ENCODE peak calls at places on chromosomes 2 and 18, in eight cellular contexts. X, G, S, Q, L, U, P and R are unnamed samples.

GRCh38 chr2:212945526-212945925 is 205.9 kb downstream of the IKZF2 start:
- DNase-seq in X (no peak), G (no peak), S (no peak), Q (no peak), L (no peak), U (no peak), P (no peak), R (no peak)

GRCh38 chr2:233085839-233086150 is 25.7 kb downstream of the INPP5D start:
- DNase-seq in X (peak; percentile 28), G (no peak), S (no peak), Q (no peak), L (no peak), U (no peak), P (no peak), R (no peak)

GRCh38 chr18:9951022-9951859 is 37.4 kb downstream of the VAPA start:
- DNase-seq in X (no peak), G (no peak), S (peak; percentile 25), Q (no peak), L (peak; percentile 55), U (peak; percentile 79), P (no peak), R (peak; percentile 59)

GRCh38 chr2:105748564-105748963 is 3.9 kb downstream of the NCK2 start:
- DNase-seq in X (no peak), G (no peak), S (no peak), Q (no peak), L (no peak), U (no peak), P (no peak), R (peak; percentile 40)

GRCh38 chr2:98013407-98014042 is 17.8 kb upstream of the TMEM131 start:
- DNase-seq in X (no peak), G (no peak), S (no peak), Q (no peak), L (no peak), U (peak; percentile 73), P (no peak), R (no peak)

GRCh38 chr2:211881449-211881848 is 657.2 kb downstream of the ERBB4 start:
- DNase-seq in X (no peak), G (no peak), S (no peak), Q (no peak), L (no peak), U (no peak), P (no peak), R (no peak)

GRCh38 chr2:173326806-173327205 is 27.9 kb upstream of the CDCA7 start:
- DNase-seq in X (no peak), G (no peak), S (no peak), Q (no peak), L (no peak), U (peak; percentile 24), P (no peak), R (no peak)

GRCh38 chr2:79876430-79876829 is 363.6 kb downstream of the CTNNA2 start:
- DNase-seq in X (no peak), G (no peak), S (peak; percentile 41), Q (no peak), L (no peak), U (peak; percentile 2), P (no peak), R (peak; percentile 7)

GRCh38 chr2:46385786-46386577 is 88.8 kb downstream of the EPAS1 start:
- DNase-seq in X (peak; percentile 79), G (no peak), S (no peak), Q (no peak), L (no peak), U (peak; percentile 40), P (no peak), R (no peak)

GRCh38 chr2:120979921-120980320 is 244.3 kb downstream of the GLI2 start:
- DNase-seq in X (no peak), G (no peak), S (no peak), Q (no peak), L (no peak), U (no peak), P (no peak), R (no peak)

GRCh38 chr2:38750011-38750792 is 959 bp downstream of the SRSF7 start:
- DNase-seq in X (peak; percentile 78), G (peak; percentile 68), S (peak; percentile 73), Q (peak; percentile 87), L (no peak), U (peak; percentile 19), P (peak; percentile 82), R (peak; percentile 75)

GRCh38 chr2:15155959-15156574 is 405.1 kb downstream of the NBAS start:
- DNase-seq in X (no peak), G (no peak), S (no peak), Q (no peak), L (no peak), U (no peak), P (no peak), R (no peak)

GRCh38 chr18:69250305-69251151 is 150.2 kb upstream of the DOK6 start:
- DNase-seq in X (no peak), G (no peak), S (no peak), Q (no peak), L (no peak), U (peak; percentile 55), P (no peak), R (no peak)

GRCh38 chr18:10926565-10927194 is 222.7 kb downstream of the PIEZO2 start:
- DNase-seq in X (no peak), G (no peak), S (no peak), Q (no peak), L (no peak), U (peak; percentile 68), P (no peak), R (no peak)

GRCh38 chr18:13370995-13371625 is 152.6 kb downstream of the LDLRAD4 start:
- DNase-seq in X (no peak), G (no peak), S (no peak), Q (peak; percentile 66), L (no peak), U (no peak), P (no peak), R (no peak)

GRCh38 chr18:13374468-13375301 is 156.1 kb downstream of the LDLRAD4 start:
- DNase-seq in X (no peak), G (no peak), S (no peak), Q (no peak), L (no peak), U (no peak), P (no peak), R (no peak)

GRCh38 chr18:13371689-13372404 is 153.3 kb downstream of the LDLRAD4 start:
- DNase-seq in X (no peak), G (peak; percentile 75), S (no peak), Q (no peak), L (no peak), U (no peak), P (no peak), R (peak; percentile 81)

GRCh38 chr18:13374096-13374467 is 155.5 kb downstream of the LDLRAD4 start:
- DNase-seq in X (no peak), G (no peak), S (no peak), Q (no peak), L (no peak), U (no peak), P (no peak), R (no peak)

DNA sequence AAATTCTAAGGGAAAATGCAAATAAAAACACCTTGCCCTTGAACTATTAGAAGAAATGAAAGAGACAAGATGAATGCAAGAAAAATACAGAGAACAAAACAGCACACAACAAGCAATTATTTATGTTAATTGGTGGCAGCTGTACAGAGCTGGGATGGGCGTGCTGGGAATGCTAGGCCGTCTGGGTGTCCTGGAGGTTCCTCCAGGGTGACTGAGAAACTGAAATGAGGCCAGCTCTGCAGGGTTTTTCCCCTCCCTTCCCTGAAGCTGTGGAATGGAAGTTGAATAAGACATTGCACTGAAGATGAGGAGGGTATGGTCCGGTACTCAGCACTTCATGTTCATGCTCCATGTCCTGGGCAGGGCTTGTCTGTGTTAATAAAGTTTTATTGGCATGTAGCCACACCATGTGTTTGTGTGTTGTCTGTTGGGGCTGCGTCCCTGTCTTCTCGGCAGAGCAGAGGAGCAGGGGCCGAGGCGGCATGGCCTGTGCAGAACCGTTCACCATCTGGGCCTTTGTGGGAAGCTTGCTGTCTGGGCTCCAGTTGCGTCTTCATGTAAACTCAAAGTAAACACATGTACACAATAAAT is 153.9 kb downstream of the LDLRAD4 start:
- DNase-seq in X (no peak), G (no peak), S (no peak), Q (no peak), L (no peak), U (no peak), P (no peak), R (no peak)
- H3K4me1 ChIP-seq in X (no peaks in the 10 kb centered on the region), G (peaks cover 14% of the 10 kb centered on the region), S (no peaks in the 10 kb centered on the region), Q (peaks cover 2% of the 10 kb centered on the region), L (peaks cover 21% of the 10 kb centered on the region), U (no peaks in the 10 kb centered on the region), P (peaks cover 3% of the 10 kb centered on the region), R (peaks cover 18% of the 10 kb centered on the region)

GRCh38 chr2:96523659-96524481 is 12.7 kb upstream of the ARID5A start:
- DNase-seq in X (no peak), G (no peak), S (no peak), Q (peak; percentile 41), L (no peak), U (peak; percentile 24), P (no peak), R (peak; percentile 42)
- H3K4me1 ChIP-seq in X (peaks cover under 1% of the 10 kb centered on the region), G (no peaks in the 10 kb centered on the region), S (no peaks in the 10 kb centered on the region), Q (no peaks in the 10 kb centered on the region), L (no peaks in the 10 kb centered on the region), U (peaks cover 9% of the 10 kb centered on the region), P (no peaks in the 10 kb centered on the region), R (peaks cover 2% of the 10 kb centered on the region)

GRCh38 chr18:24033644-24034412 is 19.3 kb downstream of the TTC39C start:
- DNase-seq in X (no peak), G (no peak), S (no peak), Q (no peak), L (no peak), U (no peak), P (no peak), R (no peak)

GRCh38 chr18:24043403-24043802 is 28.8 kb downstream of the TTC39C start:
- DNase-seq in X (no peak), G (no peak), S (no peak), Q (no peak), L (no peak), U (no peak), P (no peak), R (no peak)

DNA sequence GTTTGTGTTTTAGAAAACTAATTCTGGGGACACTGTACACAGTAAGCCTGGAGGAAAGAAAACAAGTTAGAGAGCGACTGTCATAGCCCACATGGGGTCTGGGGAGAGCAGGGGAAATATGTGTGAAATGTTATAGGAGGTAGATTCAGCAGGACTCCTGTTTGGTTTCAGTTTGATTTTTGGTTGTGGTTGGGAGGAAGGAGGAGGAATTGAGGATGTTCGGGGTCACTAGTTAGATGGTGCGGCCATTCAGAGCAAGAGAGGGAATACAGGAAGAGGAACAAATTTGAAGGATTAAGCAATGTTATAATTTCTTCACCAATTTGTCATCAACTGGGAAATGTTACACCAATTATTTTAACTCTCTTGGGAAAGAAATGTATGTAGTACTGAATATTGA is 25.1 kb downstream of the TTC39C start:
- DNase-seq in X (no peak), G (no peak), S (no peak), Q (no peak), L (no peak), U (no peak), P (no peak), R (no peak)
- H3K4me1 ChIP-seq in X (no peaks in the 10 kb centered on the region), G (no peaks in the 10 kb centered on the region), S (no peaks in the 10 kb centered on the region), Q (no peaks in the 10 kb centered on the region), L (no peaks in the 10 kb centered on the region), U (no peaks in the 10 kb centered on the region), P (no peaks in the 10 kb centered on the region), R (no peaks in the 10 kb centered on the region)

DNA sequence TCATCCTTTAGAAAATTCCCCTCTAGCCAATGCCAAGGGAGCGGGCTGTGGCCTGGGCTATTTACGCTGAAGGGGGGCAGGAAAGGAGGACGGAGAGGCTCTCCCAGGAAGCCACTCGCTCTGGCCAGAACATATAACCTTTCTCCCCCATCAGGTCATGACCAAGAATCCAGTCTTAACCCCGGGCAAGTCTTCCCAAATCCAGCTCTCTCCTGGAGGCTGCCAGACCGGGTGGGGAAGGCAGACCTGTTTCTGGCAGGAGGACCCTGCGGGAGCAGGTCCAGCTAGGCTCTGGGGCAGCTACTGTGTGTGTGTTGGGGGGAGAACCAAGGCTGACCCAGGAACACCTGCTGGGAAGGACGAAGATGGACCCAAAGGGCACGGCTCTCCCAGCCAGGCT is 13.4 kb upstream of the SEMA4C start:
- DNase-seq in X (no peak), G (no peak), S (no peak), Q (no peak), L (no peak), U (no peak), P (no peak), R (no peak)
- H3K4me1 ChIP-seq in X (peaks cover 10% of the 10 kb centered on the region), G (peaks cover 2% of the 10 kb centered on the region), S (peaks cover 8% of the 10 kb centered on the region), Q (no peaks in the 10 kb centered on the region), L (no peaks in the 10 kb centered on the region), U (peaks cover 2% of the 10 kb centered on the region), P (peaks cover 6% of the 10 kb centered on the region), R (peaks cover 10% of the 10 kb centered on the region)